ENCODE peak calls at places on chromosome 19, in seven cellular contexts. E is GM23248, L is HCT116, I is PC-3, Z is GM23338, P is hepatocyte, C is MM.1S. T is an unnamed sample.

GRCh38 chr19:8361921-8362793 is 1.8 kb upstream of the ANGPTL4 start:
- DNase-seq in E (peak), L (peak), I (peak), Z (no peak), P (peak), C (peak), T (no peak)

GRCh38 chr19:34662919-34663318 is 14.0 kb downstream of the SCGB2B2 start:
- DNase-seq in E (peak), L (peak), I (peak), Z (peak), P (no peak), C (peak), T (peak)

GRCh38 chr19:289651-290538 is 1.3 kb downstream of the PLPP2 start:
- DNase-seq in E (peak), L (peak), I (no peak), Z (peak), P (peak), C (peak), T (no peak)

GRCh38 chr19:33273881-33274662 is 28.3 kb downstream of the CEBPA start:
- DNase-seq in E (peak), L (peak), I (peak), Z (no peak), P (peak), C (no peak), T (no peak)

GRCh38 chr19:1360818-1361461 is 22.8 kb upstream of the NDUFS7 start:
- DNase-seq in E (peak), L (no peak), I (no peak), Z (no peak), P (peak), C (no peak), T (peak)

GRCh38 chr19:21135433-21135832 is 6.4 kb upstream of the ZNF431 start:
- DNase-seq in E (no peak), L (no peak), I (no peak), Z (no peak), P (no peak), C (no peak), T (no peak)

GRCh38 chr19:3098141-3098514 is 4.0 kb downstream of the GNA11 start:
- DNase-seq in E (no peak), L (no peak), I (no peak), Z (no peak), P (no peak), C (no peak), T (no peak)

GRCh38 chr19:19410553-19411550 is 5.4 kb downstream of the GATAD2A start:
- DNase-seq in E (peak), L (no peak), I (no peak), Z (no peak), P (no peak), C (no peak), T (no peak)

GRCh38 chr19:48372904-48373303 is 8.7 kb downstream of the SYNGR4 start:
- DNase-seq in E (peak), L (no peak), I (peak), Z (no peak), P (no peak), C (no peak), T (no peak)

GRCh38 chr19:16541526-16542044 is 652 bp downstream of the CHERP start:
- DNase-seq in E (peak), L (no peak), I (no peak), Z (peak), P (peak), C (peak), T (peak)

GRCh38 chr19:54415208-54415900 is at the start of gene TTYH1:
- DNase-seq in E (no peak), L (no peak), I (no peak), Z (peak), P (no peak), C (no peak), T (peak)

GRCh38 chr19:17797397-17798201 is 2.7 kb downstream of the B3GNT3 start:
- DNase-seq in E (peak), L (peak), I (peak), Z (no peak), P (peak), C (no peak), T (peak)

GRCh38 chr19:56874530-56874929 is 34.0 kb upstream of the PEG3 start:
- DNase-seq in E (no peak), L (no peak), I (no peak), Z (no peak), P (no peak), C (no peak), T (no peak)

GRCh38 chr19:48681127-48681470 is 8.3 kb upstream of the NTN5 start:
- DNase-seq in E (peak), L (no peak), I (no peak), Z (no peak), P (no peak), C (no peak), T (no peak)

GRCh38 chr19:50266896-50267295 is 62.3 kb downstream of the KCNC3 start:
- DNase-seq in E (no peak), L (peak), I (peak), Z (peak), P (no peak), C (peak), T (peak)

GRCh38 chr19:40592170-40592569 is 9.0 kb upstream of the LTBP4 start:
- DNase-seq in E (peak), L (no peak), I (peak), Z (peak), P (no peak), C (peak), T (peak)

GRCh38 chr19:19115954-19116353 is 22.3 kb downstream of the TMEM161A start:
- DNase-seq in E (peak), L (no peak), I (peak), Z (peak), P (no peak), C (peak), T (peak)

GRCh38 chr19:33395561-33396550 is 22.3 kb downstream of the CEBPG start:
- DNase-seq in E (peak), L (no peak), I (no peak), Z (no peak), P (no peak), C (no peak), T (no peak)

GRCh38 chr19:34707661-34708060 is 26.4 kb upstream of the ZNF181 start:
- DNase-seq in E (no peak), L (no peak), I (no peak), Z (no peak), P (no peak), C (no peak), T (no peak)

GRCh38 chr19:3094638-3095374 is 644 bp downstream of the GNA11 start:
- DNase-seq in E (peak), L (no peak), I (no peak), Z (no peak), P (peak), C (no peak), T (peak)

GRCh38 chr19:881385-882071 is 11.5 kb downstream of the MED16 start:
- DNase-seq in E (no peak), L (no peak), I (no peak), Z (no peak), P (no peak), C (no peak), T (no peak)

GRCh38 chr19:53545271-53546065 is 7.5 kb downstream of the ZNF331 start:
- DNase-seq in E (peak), L (no peak), I (peak), Z (peak), P (peak), C (no peak), T (no peak)

GRCh38 chr19:3950871-3951861 is 18.3 kb downstream of the NMRK2 start:
- DNase-seq in E (no peak), L (no peak), I (no peak), Z (no peak), P (no peak), C (no peak), T (no peak)

GRCh38 chr19:31905980-31906948 is 439.1 kb upstream of the ZNF507 start:
- DNase-seq in E (peak), L (no peak), I (no peak), Z (no peak), P (peak), C (peak), T (no peak)

GRCh38 chr19:16078311-16078758 is 2.0 kb downstream of the TPM4 start:
- DNase-seq in E (peak), L (no peak), I (peak), Z (no peak), P (no peak), C (peak), T (peak)

GRCh38 chr19:49387936-49388372 is at the start of gene KASH5:
- DNase-seq in E (no peak), L (no peak), I (peak), Z (peak), P (no peak), C (peak), T (no peak)

GRCh38 chr19:1651548-1652394 is 644 bp downstream of the TCF3 start:
- DNase-seq in E (peak), L (no peak), I (no peak), Z (peak), P (peak), C (peak), T (peak)

GRCh38 chr19:18300930-18301717 is 19.7 kb upstream of the JUND start:
- DNase-seq in E (peak), L (no peak), I (peak), Z (no peak), P (peak), C (no peak), T (no peak)

GRCh38 chr19:41792513-41793413 is 3.6 kb upstream of the CEACAM3 start:
- DNase-seq in E (peak), L (peak), I (peak), Z (peak), P (peak), C (peak), T (peak)

GRCh38 chr19:21092107-21092506 is 10.1 kb downstream of the ZNF714 start:
- DNase-seq in E (peak), L (no peak), I (no peak), Z (no peak), P (peak), C (no peak), T (no peak)

GRCh38 chr19:17081672-17082630 is 6.4 kb downstream of the MYO9B start:
- DNase-seq in E (no peak), L (no peak), I (no peak), Z (no peak), P (no peak), C (no peak), T (no peak)

GRCh38 chr19:54305141-54305540 is 7.8 kb downstream of the LILRA5 start:
- DNase-seq in E (no peak), L (no peak), I (no peak), Z (no peak), P (no peak), C (no peak), T (no peak)

GRCh38 chr19:16702123-16702522 is 17.5 kb upstream of the NWD1 start:
- DNase-seq in E (peak), L (no peak), I (no peak), Z (no peak), P (peak), C (no peak), T (no peak)

GRCh38 chr19:55227241-55228014 is 1.1 kb downstream of the TMEM86B start:
- DNase-seq in E (no peak), L (no peak), I (no peak), Z (no peak), P (no peak), C (no peak), T (no peak)

GRCh38 chr19:8615813-8616596 is 5.5 kb upstream of the ADAMTS10 start:
- DNase-seq in E (peak), L (peak), I (peak), Z (peak), P (peak), C (peak), T (peak)

DNA sequence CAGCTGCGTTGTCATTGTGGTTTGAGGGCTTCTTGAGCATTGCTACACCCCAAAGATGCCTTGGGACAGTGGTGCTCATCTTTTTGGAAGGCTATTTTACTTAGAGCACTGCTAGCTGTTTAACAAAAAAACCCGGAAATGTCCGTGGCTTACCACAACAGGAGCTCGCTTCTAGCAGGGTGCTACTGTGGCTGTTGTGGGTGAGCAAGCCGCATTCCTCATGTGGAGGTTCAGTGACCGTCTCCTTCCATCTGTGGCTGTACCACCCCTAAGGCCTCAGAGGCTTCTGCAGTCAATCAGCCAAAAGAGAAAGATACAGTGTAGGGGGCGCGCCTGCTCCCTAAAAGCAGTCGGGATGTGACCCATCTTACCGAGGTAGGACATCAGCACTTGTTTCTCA is 1004.2 kb downstream of the UQCRFS1 start:
- DNase-seq in E (no peak), L (no peak), I (no peak), Z (peak), P (no peak), C (peak), T (no peak)
- TF ChIP-seq EZH2 in E (no peak), L (no peak), I (no peak), Z (no peak), P (no peak), C (no peak), T (no peak)

GRCh38 chr19:10642473-10642872 is 11.7 kb upstream of the ILF3 start:
- DNase-seq in E (no peak), L (no peak), I (no peak), Z (no peak), P (no peak), C (no peak), T (no peak)

GRCh38 chr19:10639836-10640235 is 14.3 kb upstream of the ILF3 start:
- DNase-seq in E (no peak), L (no peak), I (no peak), Z (no peak), P (no peak), C (no peak), T (no peak)

GRCh38 chr19:10640361-10640760 is 13.8 kb upstream of the ILF3 start:
- DNase-seq in E (no peak), L (no peak), I (no peak), Z (no peak), P (no peak), C (no peak), T (no peak)

GRCh38 chr19:10643166-10643967 is 10.8 kb upstream of the ILF3 start:
- DNase-seq in E (no peak), L (no peak), I (no peak), Z (no peak), P (no peak), C (no peak), T (no peak)

GRCh38 chr19:10641248-10641647 is 12.9 kb upstream of the ILF3 start:
- DNase-seq in E (no peak), L (no peak), I (no peak), Z (no peak), P (no peak), C (no peak), T (no peak)
- TF ChIP-seq EZH2phosphoT487 in E (no peak), L (no peak), I (no peak), Z (no peak), P (no peak), C (no peak), T (no peak)

GRCh38 chr19:10027158-10027997 is 14.1 kb downstream of the RDH8 start:
- DNase-seq in E (peak), L (peak), I (peak), Z (peak), P (peak), C (peak), T (peak)
- H2AFZ ChIP-seq in E (peak), L (peak), I (peak), Z (peak), P (no peak), C (peak), T (no peak)

GRCh38 chr19:13929956-13930355 is 8.3 kb downstream of the PODNL1 start:
- DNase-seq in E (no peak), L (no peak), I (no peak), Z (peak), P (no peak), C (no peak), T (no peak)
- TF ChIP-seq EZH2 in E (no peak), L (no peak), I (no peak), Z (no peak), P (no peak), C (no peak), T (no peak)

GRCh38 chr19:44808463-44809371 is at the start of gene BCAM:
- DNase-seq in E (peak), L (no peak), I (peak), Z (peak), P (peak), C (no peak), T (peak)
- TF ChIP-seq EZH2phosphoT487 in E (no peak), L (no peak), I (no peak), Z (no peak), P (no peak), C (no peak), T (no peak)

GRCh38 chr19:6760606-6761005 is 6.6 kb downstream of the SH2D3A start:
- DNase-seq in E (no peak), L (no peak), I (no peak), Z (no peak), P (no peak), C (no peak), T (no peak)
- H2AFZ ChIP-seq in E (no peak), L (no peak), I (no peak), Z (no peak), P (no peak), C (no peak), T (no peak)

DNA sequence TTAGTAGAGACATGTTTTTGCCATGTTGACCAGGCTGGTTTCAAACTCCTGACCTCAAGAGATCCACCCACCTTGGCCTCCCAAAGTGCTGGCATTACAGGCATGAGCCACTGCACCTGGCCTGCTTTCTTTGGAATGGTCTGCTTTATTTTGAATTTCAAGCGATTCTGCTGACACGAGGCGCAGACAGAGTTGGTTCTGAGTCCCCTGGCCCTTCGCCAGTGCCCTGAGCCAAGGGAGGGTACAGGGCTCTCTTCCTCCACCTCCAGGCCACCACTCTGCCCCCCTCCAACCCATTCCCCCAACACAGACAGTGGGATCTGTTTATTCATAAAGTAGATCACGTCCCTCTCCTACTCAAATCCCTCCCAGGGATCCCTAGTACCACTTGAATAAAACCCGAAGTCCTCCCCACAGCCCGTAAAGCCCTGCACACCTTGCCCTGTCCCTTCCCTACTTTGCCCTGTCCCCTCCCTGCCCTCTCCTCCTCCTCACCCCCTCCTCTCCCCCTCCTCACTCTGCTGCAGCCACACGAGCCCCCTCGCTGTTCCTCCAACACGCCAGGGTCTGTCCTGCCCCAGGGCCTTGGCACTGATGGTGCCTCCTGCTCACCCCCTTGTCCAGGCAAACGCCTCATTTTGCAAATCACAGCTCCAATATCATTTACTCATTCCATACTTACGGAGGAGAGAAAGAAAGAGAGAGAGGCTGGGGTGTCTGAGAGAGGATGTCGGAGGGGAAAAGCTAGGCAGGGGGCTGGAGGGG is 22.4 kb downstream of the ZNRF4 start:
- DNase-seq in E (no peak), L (no peak), I (no peak), Z (no peak), P (no peak), C (no peak), T (no peak)
- TF ChIP-seq EZH2 in E (no peak), L (no peak), I (no peak), Z (no peak), P (no peak), C (no peak), T (no peak)

GRCh38 chr19:46524272-46524671 is 28.6 kb upstream of the PNMA8B start:
- DNase-seq in E (no peak), L (no peak), I (no peak), Z (no peak), P (no peak), C (no peak), T (no peak)

GRCh38 chr19:46517471-46517870 is 21.8 kb upstream of the PNMA8B start:
- DNase-seq in E (no peak), L (no peak), I (no peak), Z (no peak), P (no peak), C (no peak), T (no peak)

GRCh38 chr19:46515879-46516350 is 20.2 kb upstream of the PNMA8B start:
- DNase-seq in E (peak), L (no peak), I (peak), Z (peak), P (peak), C (peak), T (peak)

GRCh38 chr19:46521241-46521640 is 25.6 kb upstream of the PNMA8B start:
- DNase-seq in E (no peak), L (no peak), I (no peak), Z (no peak), P (no peak), C (no peak), T (no peak)

GRCh38 chr19:46520616-46521015 is 24.9 kb upstream of the PNMA8B start:
- DNase-seq in E (no peak), L (no peak), I (no peak), Z (peak), P (no peak), C (no peak), T (peak)
- TF ChIP-seq EZH2phosphoT487 in E (no peak), L (no peak), I (no peak), Z (no peak), P (no peak), C (no peak), T (no peak)